ENCODE peak calls at places on chromosomes 2 and 18, in four cellular contexts. I, S, G and W are unnamed samples.

GRCh38 chr2:240509667-240510512 is 47.9 kb downstream of the ANKMY1 start:
- DNase-seq in I (no peak), S (no peak), G (no peak), W (no peak)

GRCh38 chr2:7450188-7451156 is 533.3 kb downstream of the RNF144A start:
- DNase-seq in I (no peak), S (no peak), G (no peak), W (no peak)

GRCh38 chr2:88258208-88258607 is 88.1 kb downstream of the THNSL2 start:
- DNase-seq in I (no peak), S (no peak), G (no peak), W (no peak)

GRCh38 chr2:178268435-178268834 is 74.1 kb downstream of the OSBPL6 start:
- DNase-seq in I (no peak), S (no peak), G (no peak), W (no peak)

GRCh38 chr2:233059797-233060499 is at the start of gene INPP5D:
- DNase-seq in I (no peak), S (no peak), G (peak), W (peak)

GRCh38 chr2:173719471-173719870 is 245.7 kb downstream of the SP3 start:
- DNase-seq in I (no peak), S (no peak), G (no peak), W (no peak)

GRCh38 chr2:130796280-130796679 is 40.4 kb upstream of the ARHGEF4 start:
- DNase-seq in I (no peak), S (no peak), G (no peak), W (no peak)

GRCh38 chr2:74066491-74067203 is 81.1 kb downstream of the BOLA3 start:
- DNase-seq in I (no peak), S (no peak), G (no peak), W (no peak)

GRCh38 chr18:3836483-3836882 is 386.5 kb downstream of the TGIF1 start:
- DNase-seq in I (no peak), S (no peak), G (no peak), W (no peak)

GRCh38 chr2:237309011-237309410 is 105.0 kb downstream of the COL6A3 start:
- DNase-seq in I (no peak), S (no peak), G (no peak), W (peak)

GRCh38 chr2:240893363-240893828 is 2.6 kb downstream of the MAB21L4 start:
- DNase-seq in I (no peak), S (peak), G (no peak), W (no peak)

GRCh38 chr2:201806442-201806841 is at the start of gene CDK15:
- DNase-seq in I (no peak), S (no peak), G (no peak), W (no peak)

GRCh38 chr18:24228661-24229053 is 89.8 kb downstream of the CABYR start:
- DNase-seq in I (no peak), S (no peak), G (no peak), W (no peak)

GRCh38 chr2:239948100-239948881 is 76.9 kb downstream of the NDUFA10 start:
- DNase-seq in I (no peak), S (no peak), G (peak), W (no peak)

GRCh38 chr18:78693429-78693828 is 286.2 kb upstream of the SALL3 start:
- DNase-seq in I (no peak), S (no peak), G (no peak), W (no peak)

GRCh38 chr18:12769644-12770440 is 67.0 kb downstream of the PSMG2 start:
- DNase-seq in I (no peak), S (no peak), G (no peak), W (no peak)

GRCh38 chr2:240988146-240988545 is 10.3 kb upstream of the SNED1 start:
- DNase-seq in I (no peak), S (peak), G (peak), W (no peak)

GRCh38 chr2:46095821-46096220 is 201.4 kb upstream of the EPAS1 start:
- DNase-seq in I (no peak), S (no peak), G (no peak), W (no peak)

GRCh38 chr2:168530980-168531379 is 74.9 kb downstream of the CERS6 start:
- DNase-seq in I (no peak), S (no peak), G (no peak), W (no peak)

GRCh38 chr2:104755026-104755856 is 98.7 kb upstream of the POU3F3 start:
- DNase-seq in I (no peak), S (no peak), G (no peak), W (peak)

GRCh38 chr2:85468704-85469349 is 50.3 kb downstream of the SH2D6 start:
- DNase-seq in I (no peak), S (peak), G (no peak), W (no peak)